ENCODE peak calls at places on chromosomes 7 and 10, in nine cellular contexts. One of them, this sample, is unnamed.

GRCh38 chr10:117007080-117007479 is 2.1 kb upstream of the SHTN1 start:
- DNase-seq in NCI-H1694 treated with DMSO at 0.1 percent for 48 hours: no peak
- DNase-seq in endodermal cell: no peak
- DNase-seq in stimulated activated CD8-positive, alpha-beta memory T cell treated with anti-CD3 and anti-CD28 coated beads, Interleukin-7, amount 100 ng/mL, for 24 hours: no peak
- DNase-seq in RCC 7860: peak; percentile 60
- DNase-seq in mucosa of gallbladder: no peak
- DNase-seq in ureter: no peak
- DNase-seq in tibial nerve: no peak
- DNase-seq in Kasumi-1: no peak
- DNase-seq in this sample: no peak

GRCh38 chr10:27709304-27709703 is 36.3 kb downstream of the MKX start:
- DNase-seq in NCI-H1694 treated with DMSO at 0.1 percent for 48 hours: no peak
- DNase-seq in stimulated activated CD8-positive, alpha-beta memory T cell treated with anti-CD3 and anti-CD28 coated beads, Interleukin-7, amount 100 ng/mL, for 24 hours: no peak
- DNase-seq in mucosa of gallbladder: no peak
- DNase-seq in endodermal cell: no peak
- DNase-seq in RCC 7860: no peak
- DNase-seq in tibial nerve: no peak
- DNase-seq in Kasumi-1: no peak
- DNase-seq in ureter: no peak
- DNase-seq in this sample: no peak

GRCh38 chr7:121530251-121531174 is 134.4 kb upstream of the FAM3C start:
- DNase-seq in tibial nerve: no peak
- DNase-seq in NCI-H1694 treated with DMSO at 0.1 percent for 48 hours: no peak
- DNase-seq in mucosa of gallbladder: no peak
- DNase-seq in Kasumi-1: no peak
- DNase-seq in RCC 7860: peak; percentile 100
- DNase-seq in stimulated activated CD8-positive, alpha-beta memory T cell treated with anti-CD3 and anti-CD28 coated beads, Interleukin-7, amount 100 ng/mL, for 24 hours: peak; percentile 30
- DNase-seq in endodermal cell: no peak
- DNase-seq in ureter: no peak
- DNase-seq in this sample: peak; percentile 85

GRCh38 chr7:117673367-117673766 is 193.5 kb downstream of the CFTR start:
- DNase-seq in NCI-H1694 treated with DMSO at 0.1 percent for 48 hours: no peak
- DNase-seq in endodermal cell: peak; percentile 87
- DNase-seq in RCC 7860: no peak
- DNase-seq in mucosa of gallbladder: peak; percentile 25
- DNase-seq in tibial nerve: no peak
- DNase-seq in ureter: no peak
- DNase-seq in stimulated activated CD8-positive, alpha-beta memory T cell treated with anti-CD3 and anti-CD28 coated beads, Interleukin-7, amount 100 ng/mL, for 24 hours: no peak
- DNase-seq in Kasumi-1: no peak
- DNase-seq in this sample: no peak

GRCh38 chr7:114175140-114175539 is 239.5 kb upstream of the FOXP2 start:
- DNase-seq in NCI-H1694 treated with DMSO at 0.1 percent for 48 hours: no peak
- DNase-seq in Kasumi-1: no peak
- DNase-seq in stimulated activated CD8-positive, alpha-beta memory T cell treated with anti-CD3 and anti-CD28 coated beads, Interleukin-7, amount 100 ng/mL, for 24 hours: no peak
- DNase-seq in RCC 7860: peak; percentile 29
- DNase-seq in tibial nerve: no peak
- DNase-seq in endodermal cell: no peak
- DNase-seq in ureter: no peak
- DNase-seq in mucosa of gallbladder: no peak
- DNase-seq in this sample: no peak

GRCh38 chr7:118352854-118353453 is 128.4 kb downstream of the ANKRD7 start:
- DNase-seq in endodermal cell: no peak
- DNase-seq in Kasumi-1: peak; percentile 75
- DNase-seq in stimulated activated CD8-positive, alpha-beta memory T cell treated with anti-CD3 and anti-CD28 coated beads, Interleukin-7, amount 100 ng/mL, for 24 hours: no peak
- DNase-seq in tibial nerve: no peak
- DNase-seq in ureter: no peak
- DNase-seq in RCC 7860: peak; percentile 27
- DNase-seq in mucosa of gallbladder: no peak
- DNase-seq in NCI-H1694 treated with DMSO at 0.1 percent for 48 hours: peak; percentile 80
- DNase-seq in this sample: no peak

GRCh38 chr7:90455163-90456030 is 14.0 kb upstream of the PTTG1IP2 start:
- DNase-seq in NCI-H1694 treated with DMSO at 0.1 percent for 48 hours: peak; percentile 66
- DNase-seq in ureter: no peak
- DNase-seq in mucosa of gallbladder: peak; percentile 20
- DNase-seq in endodermal cell: no peak
- DNase-seq in Kasumi-1: peak; percentile 78
- DNase-seq in stimulated activated CD8-positive, alpha-beta memory T cell treated with anti-CD3 and anti-CD28 coated beads, Interleukin-7, amount 100 ng/mL, for 24 hours: no peak
- DNase-seq in RCC 7860: peak; percentile 53
- DNase-seq in tibial nerve: no peak
- DNase-seq in this sample: peak; percentile 26

GRCh38 chr7:70707823-70708243 is 424.1 kb upstream of the GALNT17 start:
- DNase-seq in mucosa of gallbladder: no peak
- DNase-seq in stimulated activated CD8-positive, alpha-beta memory T cell treated with anti-CD3 and anti-CD28 coated beads, Interleukin-7, amount 100 ng/mL, for 24 hours: no peak
- DNase-seq in ureter: no peak
- DNase-seq in Kasumi-1: no peak
- DNase-seq in RCC 7860: no peak
- DNase-seq in tibial nerve: no peak
- DNase-seq in endodermal cell: no peak
- DNase-seq in NCI-H1694 treated with DMSO at 0.1 percent for 48 hours: no peak
- DNase-seq in this sample: no peak

GRCh38 chr10:34346516-34347150 is 468.5 kb downstream of the PARD3 start:
- DNase-seq in tibial nerve: no peak
- DNase-seq in endodermal cell: no peak
- DNase-seq in stimulated activated CD8-positive, alpha-beta memory T cell treated with anti-CD3 and anti-CD28 coated beads, Interleukin-7, amount 100 ng/mL, for 24 hours: no peak
- DNase-seq in RCC 7860: no peak
- DNase-seq in ureter: no peak
- DNase-seq in Kasumi-1: no peak
- DNase-seq in mucosa of gallbladder: no peak
- DNase-seq in NCI-H1694 treated with DMSO at 0.1 percent for 48 hours: no peak
- DNase-seq in this sample: no peak

GRCh38 chr10:120372917-120373316 is 84.1 kb upstream of the PLPP4 start:
- DNase-seq in mucosa of gallbladder: no peak
- DNase-seq in NCI-H1694 treated with DMSO at 0.1 percent for 48 hours: no peak
- DNase-seq in ureter: no peak
- DNase-seq in tibial nerve: no peak
- DNase-seq in stimulated activated CD8-positive, alpha-beta memory T cell treated with anti-CD3 and anti-CD28 coated beads, Interleukin-7, amount 100 ng/mL, for 24 hours: no peak
- DNase-seq in RCC 7860: no peak
- DNase-seq in endodermal cell: no peak
- DNase-seq in Kasumi-1: no peak
- DNase-seq in this sample: no peak

GRCh38 chr10:73648252-73648651 is 7.0 kb upstream of the MYOZ1 start:
- DNase-seq in ureter: no peak
- DNase-seq in NCI-H1694 treated with DMSO at 0.1 percent for 48 hours: no peak
- DNase-seq in RCC 7860: no peak
- DNase-seq in mucosa of gallbladder: no peak
- DNase-seq in Kasumi-1: no peak
- DNase-seq in tibial nerve: no peak
- DNase-seq in endodermal cell: peak; percentile 66
- DNase-seq in stimulated activated CD8-positive, alpha-beta memory T cell treated with anti-CD3 and anti-CD28 coated beads, Interleukin-7, amount 100 ng/mL, for 24 hours: no peak
- DNase-seq in this sample: no peak

GRCh38 chr10:113058175-113058961 is 108.3 kb downstream of the TCF7L2 start:
- DNase-seq in RCC 7860: no peak
- DNase-seq in stimulated activated CD8-positive, alpha-beta memory T cell treated with anti-CD3 and anti-CD28 coated beads, Interleukin-7, amount 100 ng/mL, for 24 hours: no peak
- DNase-seq in Kasumi-1: no peak
- DNase-seq in mucosa of gallbladder: peak; percentile 33
- DNase-seq in tibial nerve: no peak
- DNase-seq in endodermal cell: peak; percentile 69
- DNase-seq in ureter: no peak
- DNase-seq in NCI-H1694 treated with DMSO at 0.1 percent for 48 hours: peak; percentile 25
- DNase-seq in this sample: no peak

GRCh38 chr7:71422104-71422503 is 290.2 kb downstream of the GALNT17 start:
- DNase-seq in stimulated activated CD8-positive, alpha-beta memory T cell treated with anti-CD3 and anti-CD28 coated beads, Interleukin-7, amount 100 ng/mL, for 24 hours: no peak
- DNase-seq in endodermal cell: no peak
- DNase-seq in tibial nerve: no peak
- DNase-seq in ureter: no peak
- DNase-seq in mucosa of gallbladder: no peak
- DNase-seq in Kasumi-1: no peak
- DNase-seq in NCI-H1694 treated with DMSO at 0.1 percent for 48 hours: no peak
- DNase-seq in RCC 7860: no peak
- DNase-seq in this sample: no peak

GRCh38 chr7:125927556-125927955 is 997.9 kb upstream of the POT1 start:
- DNase-seq in stimulated activated CD8-positive, alpha-beta memory T cell treated with anti-CD3 and anti-CD28 coated beads, Interleukin-7, amount 100 ng/mL, for 24 hours: no peak
- DNase-seq in NCI-H1694 treated with DMSO at 0.1 percent for 48 hours: no peak
- DNase-seq in endodermal cell: no peak
- DNase-seq in mucosa of gallbladder: no peak
- DNase-seq in RCC 7860: no peak
- DNase-seq in tibial nerve: no peak
- DNase-seq in Kasumi-1: no peak
- DNase-seq in ureter: no peak
- DNase-seq in this sample: no peak

GRCh38 chr7:114481995-114482394 is 67.4 kb downstream of the FOXP2 start:
- DNase-seq in Kasumi-1: no peak
- DNase-seq in mucosa of gallbladder: no peak
- DNase-seq in tibial nerve: no peak
- DNase-seq in RCC 7860: no peak
- DNase-seq in endodermal cell: no peak
- DNase-seq in ureter: no peak
- DNase-seq in NCI-H1694 treated with DMSO at 0.1 percent for 48 hours: no peak
- DNase-seq in stimulated activated CD8-positive, alpha-beta memory T cell treated with anti-CD3 and anti-CD28 coated beads, Interleukin-7, amount 100 ng/mL, for 24 hours: no peak
- DNase-seq in this sample: no peak

GRCh38 chr7:122301858-122302745 is 2.4 kb downstream of the FEZF1 start:
- DNase-seq in RCC 7860: no peak
- DNase-seq in mucosa of gallbladder: no peak
- DNase-seq in Kasumi-1: no peak
- DNase-seq in NCI-H1694 treated with DMSO at 0.1 percent for 48 hours: no peak
- DNase-seq in ureter: no peak
- DNase-seq in endodermal cell: peak; percentile 76
- DNase-seq in tibial nerve: no peak
- DNase-seq in stimulated activated CD8-positive, alpha-beta memory T cell treated with anti-CD3 and anti-CD28 coated beads, Interleukin-7, amount 100 ng/mL, for 24 hours: no peak
- DNase-seq in this sample: no peak

GRCh38 chr10:3773465-3774017 is 11.5 kb downstream of the KLF6 start:
- DNase-seq in ureter: no peak
- DNase-seq in RCC 7860: peak; percentile 13
- DNase-seq in mucosa of gallbladder: no peak
- DNase-seq in Kasumi-1: no peak
- DNase-seq in endodermal cell: peak; percentile 36
- DNase-seq in NCI-H1694 treated with DMSO at 0.1 percent for 48 hours: no peak
- DNase-seq in tibial nerve: no peak
- DNase-seq in stimulated activated CD8-positive, alpha-beta memory T cell treated with anti-CD3 and anti-CD28 coated beads, Interleukin-7, amount 100 ng/mL, for 24 hours: no peak
- DNase-seq in this sample: no peak

GRCh38 chr7:94974436-94974835 is 67.0 kb downstream of the PPP1R9A start:
- DNase-seq in stimulated activated CD8-positive, alpha-beta memory T cell treated with anti-CD3 and anti-CD28 coated beads, Interleukin-7, amount 100 ng/mL, for 24 hours: no peak
- DNase-seq in ureter: no peak
- DNase-seq in endodermal cell: no peak
- DNase-seq in tibial nerve: no peak
- DNase-seq in Kasumi-1: no peak
- DNase-seq in mucosa of gallbladder: no peak
- DNase-seq in RCC 7860: no peak
- DNase-seq in NCI-H1694 treated with DMSO at 0.1 percent for 48 hours: no peak
- DNase-seq in this sample: no peak

GRCh38 chr7:137628211-137628610 is 218.6 kb downstream of the DGKI start:
- DNase-seq in endodermal cell: no peak
- DNase-seq in Kasumi-1: no peak
- DNase-seq in mucosa of gallbladder: no peak
- DNase-seq in tibial nerve: no peak
- DNase-seq in RCC 7860: no peak
- DNase-seq in ureter: no peak
- DNase-seq in NCI-H1694 treated with DMSO at 0.1 percent for 48 hours: no peak
- DNase-seq in stimulated activated CD8-positive, alpha-beta memory T cell treated with anti-CD3 and anti-CD28 coated beads, Interleukin-7, amount 100 ng/mL, for 24 hours: no peak
- DNase-seq in this sample: no peak

GRCh38 chr10:1153805-1154351 is 97.7 kb downstream of the WDR37 start:
- DNase-seq in tibial nerve: no peak
- DNase-seq in ureter: no peak
- DNase-seq in RCC 7860: no peak
- DNase-seq in endodermal cell: peak; percentile 49
- DNase-seq in Kasumi-1: no peak
- DNase-seq in NCI-H1694 treated with DMSO at 0.1 percent for 48 hours: no peak
- DNase-seq in mucosa of gallbladder: no peak
- DNase-seq in stimulated activated CD8-positive, alpha-beta memory T cell treated with anti-CD3 and anti-CD28 coated beads, Interleukin-7, amount 100 ng/mL, for 24 hours: no peak
- DNase-seq in this sample: no peak

GRCh38 chr10:122140941-122141623 is 130.0 kb upstream of the BTBD16 start:
- DNase-seq in mucosa of gallbladder: peak; percentile 45
- DNase-seq in RCC 7860: peak; percentile 98
- DNase-seq in NCI-H1694 treated with DMSO at 0.1 percent for 48 hours: no peak
- DNase-seq in tibial nerve: peak; percentile 90
- DNase-seq in stimulated activated CD8-positive, alpha-beta memory T cell treated with anti-CD3 and anti-CD28 coated beads, Interleukin-7, amount 100 ng/mL, for 24 hours: no peak
- DNase-seq in ureter: peak; percentile 86
- DNase-seq in endodermal cell: no peak
- DNase-seq in Kasumi-1: no peak
- DNase-seq in this sample: no peak

GRCh38 chr7:128863433-128863989 is 855 bp downstream of the ATP6V1F start:
- DNase-seq in ureter: no peak
- DNase-seq in RCC 7860: peak; percentile 58
- DNase-seq in tibial nerve: no peak
- DNase-seq in Kasumi-1: peak; percentile 82
- DNase-seq in mucosa of gallbladder: no peak
- DNase-seq in NCI-H1694 treated with DMSO at 0.1 percent for 48 hours: peak; percentile 66
- DNase-seq in endodermal cell: peak; percentile 87
- DNase-seq in stimulated activated CD8-positive, alpha-beta memory T cell treated with anti-CD3 and anti-CD28 coated beads, Interleukin-7, amount 100 ng/mL, for 24 hours: no peak
- DNase-seq in this sample: peak; percentile 20

GRCh38 chr10:15720635-15721310 is 1.1 kb upstream of the ITGA8 start:
- DNase-seq in ureter: no peak
- DNase-seq in RCC 7860: no peak
- DNase-seq in tibial nerve: no peak
- DNase-seq in stimulated activated CD8-positive, alpha-beta memory T cell treated with anti-CD3 and anti-CD28 coated beads, Interleukin-7, amount 100 ng/mL, for 24 hours: no peak
- DNase-seq in mucosa of gallbladder: no peak
- DNase-seq in NCI-H1694 treated with DMSO at 0.1 percent for 48 hours: no peak
- DNase-seq in Kasumi-1: no peak
- DNase-seq in endodermal cell: no peak
- DNase-seq in this sample: no peak

GRCh38 chr10:69732147-69732825 is 69.4 kb upstream of the COL13A1 start:
- DNase-seq in tibial nerve: no peak
- DNase-seq in RCC 7860: no peak
- DNase-seq in stimulated activated CD8-positive, alpha-beta memory T cell treated with anti-CD3 and anti-CD28 coated beads, Interleukin-7, amount 100 ng/mL, for 24 hours: no peak
- DNase-seq in endodermal cell: no peak
- DNase-seq in mucosa of gallbladder: no peak
- DNase-seq in NCI-H1694 treated with DMSO at 0.1 percent for 48 hours: no peak
- DNase-seq in ureter: no peak
- DNase-seq in Kasumi-1: no peak
- DNase-seq in this sample: no peak

GRCh38 chr7:82204694-82205093 is 238.9 kb downstream of the CACNA2D1 start:
- DNase-seq in NCI-H1694 treated with DMSO at 0.1 percent for 48 hours: no peak
- DNase-seq in Kasumi-1: no peak
- DNase-seq in stimulated activated CD8-positive, alpha-beta memory T cell treated with anti-CD3 and anti-CD28 coated beads, Interleukin-7, amount 100 ng/mL, for 24 hours: no peak
- DNase-seq in mucosa of gallbladder: no peak
- DNase-seq in RCC 7860: peak; percentile 91
- DNase-seq in endodermal cell: no peak
- DNase-seq in ureter: no peak
- DNase-seq in tibial nerve: no peak
- DNase-seq in this sample: no peak

GRCh38 chr10:123270806-123271205 is 116.6 kb downstream of the BUB3 start:
- DNase-seq in RCC 7860: no peak
- DNase-seq in stimulated activated CD8-positive, alpha-beta memory T cell treated with anti-CD3 and anti-CD28 coated beads, Interleukin-7, amount 100 ng/mL, for 24 hours: no peak
- DNase-seq in Kasumi-1: no peak
- DNase-seq in NCI-H1694 treated with DMSO at 0.1 percent for 48 hours: no peak
- DNase-seq in tibial nerve: no peak
- DNase-seq in endodermal cell: peak; percentile 11
- DNase-seq in mucosa of gallbladder: no peak
- DNase-seq in ureter: no peak
- DNase-seq in this sample: no peak

GRCh38 chr10:110638319-110638718 is 5.8 kb upstream of the RBM20 start:
- DNase-seq in mucosa of gallbladder: no peak
- DNase-seq in Kasumi-1: no peak
- DNase-seq in NCI-H1694 treated with DMSO at 0.1 percent for 48 hours: no peak
- DNase-seq in endodermal cell: no peak
- DNase-seq in stimulated activated CD8-positive, alpha-beta memory T cell treated with anti-CD3 and anti-CD28 coated beads, Interleukin-7, amount 100 ng/mL, for 24 hours: no peak
- DNase-seq in RCC 7860: no peak
- DNase-seq in ureter: no peak
- DNase-seq in tibial nerve: no peak
- DNase-seq in this sample: no peak

GRCh38 chr7:86904949-86905834 is 154.3 kb downstream of the ELAPOR2 start:
- DNase-seq in stimulated activated CD8-positive, alpha-beta memory T cell treated with anti-CD3 and anti-CD28 coated beads, Interleukin-7, amount 100 ng/mL, for 24 hours: no peak
- DNase-seq in ureter: no peak
- DNase-seq in Kasumi-1: peak; percentile 32
- DNase-seq in tibial nerve: no peak
- DNase-seq in endodermal cell: peak; percentile 57
- DNase-seq in mucosa of gallbladder: peak; percentile 17
- DNase-seq in RCC 7860: no peak
- DNase-seq in NCI-H1694 treated with DMSO at 0.1 percent for 48 hours: peak; percentile 3
- DNase-seq in this sample: peak; percentile 4

GRCh38 chr7:37705976-37706375 is 22.4 kb downstream of the GPR141 start:
- DNase-seq in Kasumi-1: no peak
- DNase-seq in stimulated activated CD8-positive, alpha-beta memory T cell treated with anti-CD3 and anti-CD28 coated beads, Interleukin-7, amount 100 ng/mL, for 24 hours: no peak
- DNase-seq in tibial nerve: no peak
- DNase-seq in NCI-H1694 treated with DMSO at 0.1 percent for 48 hours: no peak
- DNase-seq in ureter: no peak
- DNase-seq in RCC 7860: no peak
- DNase-seq in endodermal cell: no peak
- DNase-seq in mucosa of gallbladder: no peak
- DNase-seq in this sample: no peak

GRCh38 chr7:45982912-45983719 is 62.0 kb upstream of the IGFBP3 start:
- DNase-seq in stimulated activated CD8-positive, alpha-beta memory T cell treated with anti-CD3 and anti-CD28 coated beads, Interleukin-7, amount 100 ng/mL, for 24 hours: no peak
- DNase-seq in Kasumi-1: no peak
- DNase-seq in tibial nerve: no peak
- DNase-seq in RCC 7860: no peak
- DNase-seq in ureter: no peak
- DNase-seq in endodermal cell: peak; percentile 20
- DNase-seq in NCI-H1694 treated with DMSO at 0.1 percent for 48 hours: no peak
- DNase-seq in mucosa of gallbladder: peak; percentile 0
- DNase-seq in this sample: no peak

GRCh38 chr7:33596694-33597093 is 308.6 kb upstream of the BMPER start:
- DNase-seq in NCI-H1694 treated with DMSO at 0.1 percent for 48 hours: no peak
- DNase-seq in Kasumi-1: no peak
- DNase-seq in stimulated activated CD8-positive, alpha-beta memory T cell treated with anti-CD3 and anti-CD28 coated beads, Interleukin-7, amount 100 ng/mL, for 24 hours: no peak
- DNase-seq in mucosa of gallbladder: no peak
- DNase-seq in tibial nerve: no peak
- DNase-seq in RCC 7860: no peak
- DNase-seq in endodermal cell: no peak
- DNase-seq in ureter: no peak
- DNase-seq in this sample: no peak

This sample was measured in CD4-positive, CD25-positive, alpha-beta regulatory T cell.